ENCODE peak calls at places on chromosomes 4 and X, in five cellular contexts. L, B, G, Z and J are unnamed samples.

GRCh38 chrX:151704023-151704663 is 8.9 kb downstream of the PRRG3 start:
- DNase-seq in L (no peak), G (no peak), B (no peak), Z (no peak), J (no peak)

GRCh38 chrX:112731793-112732192 is 52.1 kb upstream of the LHFPL1 start:
- DNase-seq in L (peak), Z (no peak), G (no peak), B (no peak), J (no peak)

GRCh38 chr4:15428611-15429010 is 778 bp downstream of the C1QTNF7 start:
- DNase-seq in G (no peak), B (no peak), Z (no peak), L (no peak), J (no peak)

GRCh38 chr4:110639207-110640092 is 16.6 kb upstream of the PITX2 start:
- DNase-seq in B (no peak), Z (no peak), G (no peak), L (no peak), J (no peak)

GRCh38 chrX:109199726-109200125 is 282.2 kb downstream of the GUCY2F start:
- DNase-seq in Z (no peak), L (peak), B (no peak), G (no peak), J (no peak)

GRCh38 chr4:164301430-164301829 is 452.5 kb upstream of the SMIM31 start:
- DNase-seq in L (no peak), Z (no peak), B (no peak), G (no peak), J (no peak)

GRCh38 chrX:143669395-143669794 is 33.5 kb upstream of the SLITRK4 start:
- DNase-seq in B (no peak), Z (no peak), L (peak), G (no peak), J (no peak)

GRCh38 chr4:48910511-48910910 is 3.9 kb upstream of the OCIAD2 start:
- DNase-seq in B (no peak), G (no peak), L (no peak), Z (no peak), J (no peak)

GRCh38 chr4:101284546-101284945 is 62.8 kb downstream of the PPP3CA start:
- DNase-seq in L (peak), G (no peak), B (no peak), Z (no peak), J (no peak)

GRCh38 chr4:83387922-83388676 is 53.5 kb upstream of the HPSE start:
- DNase-seq in B (no peak), G (no peak), L (no peak), Z (no peak), J (no peak)

GRCh38 chr4:145775406-145775805 is 95.5 kb downstream of the C4orf51 start:
- DNase-seq in B (no peak), Z (no peak), G (no peak), L (no peak), J (no peak)

GRCh38 chr4:8439168-8439567 is 1.4 kb downstream of the ACOX3 start:
- DNase-seq in Z (no peak), L (peak), G (peak), B (no peak), J (no peak)

GRCh38 chr4:168421671-168422070 is 58.6 kb downstream of the DDX60L start:
- DNase-seq in B (no peak), G (no peak), L (peak), Z (no peak), J (no peak)

GRCh38 chrX:153921511-153922285 is 4.4 kb downstream of the ARHGAP4 start:
- DNase-seq in B (no peak), G (no peak), Z (no peak), L (no peak), J (no peak)

GRCh38 chr4:145066063-145066501 is 31.9 kb downstream of the ANAPC10 start:
- DNase-seq in L (no peak), B (no peak), G (peak), Z (no peak), J (no peak)

GRCh38 chr4:168433576-168433975 is 46.7 kb downstream of the DDX60L start:
- DNase-seq in Z (no peak), G (no peak), B (no peak), L (peak), J (no peak)

GRCh38 chrX:23937100-23937499 is 29.3 kb downstream of the CXorf58 start:
- DNase-seq in G (no peak), Z (no peak), B (no peak), L (no peak), J (no peak)

GRCh38 chrX:130110379-130111219 is at the start of gene ELF4:
- DNase-seq in Z (peak), G (no peak), L (peak), B (no peak), J (no peak)

GRCh38 chr4:181301735-181302380 is 941.3 kb upstream of the TENM3 start:
- DNase-seq in Z (peak), G (peak), L (peak), B (no peak), J (peak)

GRCh38 chrX:46796574-46797191 is 37.8 kb upstream of the SLC9A7 start:
- DNase-seq in B (peak), G (no peak), L (peak), Z (peak), J (peak)

GRCh38 chr4:64341711-64342110 is 67.5 kb downstream of the TECRL start:
- DNase-seq in L (no peak), G (no peak), Z (no peak), B (peak), J (no peak)

GRCh38 chr4:172818901-172819300 is 349.7 kb upstream of the GALNT7 start:
- DNase-seq in Z (no peak), L (no peak), G (no peak), B (no peak), J (no peak)

GRCh38 chr4:133588306-133588705 is 439.2 kb downstream of the PCDH10 start:
- DNase-seq in G (no peak), B (no peak), Z (no peak), L (no peak), J (no peak)

GRCh38 chrX:80181079-80181478 is 166.5 kb downstream of the TBX22 start:
- DNase-seq in G (no peak), L (no peak), B (no peak), Z (no peak), J (no peak)

GRCh38 chrX:139560221-139560620 is 29.7 kb downstream of the F9 start:
- DNase-seq in L (peak), B (no peak), Z (no peak), G (no peak), J (no peak)

GRCh38 chrX:19852014-19853005 is 35.1 kb downstream of the SH3KBP1 start:
- DNase-seq in L (peak), B (no peak), Z (no peak), G (no peak), J (no peak)

GRCh38 chr4:174284181-174284886 is 623 bp downstream of the CEP44 start:
- DNase-seq in G (no peak), B (no peak), Z (no peak), L (peak), J (no peak)

GRCh38 chr4:67624939-67625338 is 66.4 kb downstream of the STAP1 start:
- DNase-seq in L (no peak), G (peak), Z (no peak), B (no peak), J (no peak)

GRCh38 chrX:153685179-153685536 is 2.6 kb upstream of the SLC6A8 start:
- DNase-seq in G (no peak), B (no peak), L (no peak), Z (no peak), J (no peak)

GRCh38 chr4:107094332-107094731 is 58.2 kb upstream of the DKK2 start:
- DNase-seq in Z (no peak), L (peak), G (peak), B (no peak), J (no peak)

DNA sequence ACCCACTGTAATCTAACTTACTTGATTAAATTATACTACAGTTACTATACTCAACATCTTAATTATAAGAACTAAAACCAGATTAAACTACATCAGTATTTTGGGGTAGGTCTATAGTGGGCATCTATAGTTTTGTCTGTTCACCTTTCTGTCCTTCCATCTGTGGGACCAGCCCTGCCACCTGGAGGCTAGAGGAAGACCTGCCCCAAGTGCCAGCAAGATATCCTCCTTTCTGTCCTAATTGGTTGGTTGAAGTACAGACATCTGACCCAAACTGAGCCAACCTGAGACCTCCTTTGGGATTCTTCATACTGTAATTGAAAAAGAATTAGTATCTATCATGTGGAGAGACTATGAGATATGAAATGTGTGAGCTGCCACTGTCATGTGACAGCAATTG is 172.2 kb upstream of the TLL1 start:
- DNase-seq in B (no peak), G (no peak), Z (no peak), L (peak), J (no peak)
- TF ChIP-seq CTCF in B (no peak), G (peak), Z (no peak), L (peak), J (peak)

GRCh38 chr4:5018603-5019002 is 655 bp downstream of the CYTL1 start:
- DNase-seq in L (no peak), G (no peak), B (no peak), Z (no peak), J (no peak)

GRCh38 chr4:5019796-5020195 is 538 bp upstream of the CYTL1 start:
- DNase-seq in L (no peak), Z (no peak), B (no peak), G (no peak), J (no peak)

GRCh38 chr4:5020341-5020740 is 1.1 kb upstream of the CYTL1 start:
- DNase-seq in B (no peak), Z (no peak), G (no peak), L (no peak), J (no peak)

GRCh38 chr4:5019274-5019673 is at the start of gene CYTL1:
- DNase-seq in Z (peak), L (no peak), G (no peak), B (no peak), J (no peak)

GRCh38 chr4:5018096-5018495 is 1.2 kb downstream of the CYTL1 start:
- DNase-seq in Z (no peak), G (no peak), B (no peak), L (no peak), J (no peak)
- TF ChIP-seq CTCF in Z (no peak), G (no peak), B (no peak), L (no peak), J (no peak)

GRCh38 chr4:53709693-53710092 is 118.4 kb upstream of the LNX1 start:
- DNase-seq in G (no peak), Z (no peak), L (no peak), B (no peak), J (no peak)
- TF ChIP-seq CTCF in G (no peak), Z (no peak), L (peak), B (no peak), J (no peak)

GRCh38 chrX:27619975-27620374 is 29.8 kb downstream of the DCAF8L2 start:
- DNase-seq in Z (no peak), L (peak), B (no peak), G (no peak), J (no peak)
- TF ChIP-seq CTCF in Z (no peak), L (peak), B (peak), G (peak), J (peak)

GRCh38 chrX:96372313-96373046 is 312.2 kb upstream of the DIAPH2 start:
- DNase-seq in L (peak), Z (no peak), G (no peak), B (no peak), J (no peak)

DNA sequence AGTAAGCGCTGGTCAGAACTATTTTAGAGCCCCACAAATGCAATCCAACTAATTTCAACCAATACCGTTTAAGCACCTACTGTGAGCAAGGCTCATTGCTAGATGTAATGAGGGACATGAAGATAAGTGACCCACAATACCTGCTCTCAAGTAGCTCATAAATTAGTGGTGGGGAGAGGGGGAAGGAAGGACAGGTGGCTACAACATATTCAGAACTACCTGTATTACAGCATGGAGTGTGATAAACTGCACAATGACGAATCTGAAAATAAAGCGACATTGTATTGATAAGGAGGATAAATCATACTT is 311.6 kb upstream of the DIAPH2 start:
- DNase-seq in Z (no peak), L (no peak), G (no peak), B (no peak), J (no peak)
- TF ChIP-seq CTCF in Z (peak), L (no peak), G (no peak), B (no peak), J (no peak)

GRCh38 chr4:23878912-23879732 is 10.7 kb downstream of the PPARGC1A start:
- DNase-seq in B (no peak), Z (no peak), G (no peak), L (no peak), J (no peak)

GRCh38 chr4:23884261-23884660 is 5.6 kb downstream of the PPARGC1A start:
- DNase-seq in B (no peak), G (no peak), L (no peak), Z (no peak), J (no peak)

GRCh38 chr4:23882976-23883531 is 6.8 kb downstream of the PPARGC1A start:
- DNase-seq in B (no peak), Z (no peak), L (no peak), G (no peak), J (no peak)

GRCh38 chr4:23881052-23881501 is 8.8 kb downstream of the PPARGC1A start:
- DNase-seq in L (peak), B (no peak), G (no peak), Z (no peak), J (peak)

GRCh38 chr4:23881674-23882337 is 8.0 kb downstream of the PPARGC1A start:
- DNase-seq in L (no peak), Z (no peak), B (no peak), G (no peak), J (no peak)
- TF ChIP-seq CTCF in L (no peak), Z (no peak), B (peak), G (peak), J (peak)

GRCh38 chrX:49840679-49841078 is 11.6 kb downstream of the PAGE4 start:
- DNase-seq in Z (peak), B (peak), L (peak), G (peak), J (peak)
- TF ChIP-seq CTCF in Z (peak), B (peak), L (peak), G (peak), J (peak)

DNA sequence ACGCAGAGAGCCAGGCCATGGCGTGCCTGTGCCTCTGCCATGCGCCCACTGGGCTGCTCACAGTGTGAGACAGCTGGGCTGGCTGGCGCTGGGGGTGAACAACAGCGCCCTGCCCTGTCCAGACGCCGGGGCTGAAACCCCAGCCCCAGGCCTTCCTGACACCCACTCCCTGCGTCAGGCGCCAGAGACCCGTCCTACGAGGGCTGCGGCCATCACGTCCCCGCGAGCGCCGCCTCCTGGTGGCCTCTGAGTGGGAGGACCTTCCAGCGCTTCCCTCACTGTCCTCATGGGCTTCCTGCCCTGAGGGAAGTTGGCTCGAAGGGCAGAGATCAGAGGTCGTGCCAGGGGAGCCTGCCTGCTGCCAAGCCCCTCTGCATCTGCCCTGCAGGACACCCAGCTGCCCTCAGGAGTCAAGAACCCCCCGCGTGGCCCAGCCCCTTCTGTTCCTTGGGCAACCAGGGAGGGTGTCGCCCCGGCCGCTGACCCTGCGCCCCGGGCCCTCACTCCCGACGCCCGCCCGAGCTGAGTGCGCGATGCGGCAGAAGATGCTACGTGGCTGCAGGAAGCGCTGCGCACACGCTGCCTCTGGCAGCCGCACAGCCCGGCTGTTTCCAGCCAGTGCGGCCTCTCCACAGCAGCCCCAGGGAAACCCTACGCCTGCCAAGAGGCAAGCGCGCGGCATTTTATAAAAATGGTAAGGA is 16.2 kb downstream of the NELFA start:
- DNase-seq in G (no peak), L (peak), B (peak), Z (no peak), J (no peak)
- TF ChIP-seq CTCF in G (no peak), L (peak), B (peak), Z (no peak), J (no peak)

GRCh38 chr4:82266345-82266744 is 107.4 kb downstream of the HNRNPD start:
- DNase-seq in Z (no peak), B (no peak), G (no peak), L (no peak), J (no peak)

GRCh38 chr4:82268050-82268825 is 105.6 kb downstream of the HNRNPD start:
- DNase-seq in L (peak), Z (peak), G (peak), B (peak), J (peak)

GRCh38 chr4:82268826-82269193 is 105.0 kb downstream of the HNRNPD start:
- DNase-seq in L (no peak), B (no peak), G (no peak), Z (no peak), J (no peak)
- TF ChIP-seq CTCF in L (no peak), B (no peak), G (no peak), Z (no peak), J (no peak)

DNA sequence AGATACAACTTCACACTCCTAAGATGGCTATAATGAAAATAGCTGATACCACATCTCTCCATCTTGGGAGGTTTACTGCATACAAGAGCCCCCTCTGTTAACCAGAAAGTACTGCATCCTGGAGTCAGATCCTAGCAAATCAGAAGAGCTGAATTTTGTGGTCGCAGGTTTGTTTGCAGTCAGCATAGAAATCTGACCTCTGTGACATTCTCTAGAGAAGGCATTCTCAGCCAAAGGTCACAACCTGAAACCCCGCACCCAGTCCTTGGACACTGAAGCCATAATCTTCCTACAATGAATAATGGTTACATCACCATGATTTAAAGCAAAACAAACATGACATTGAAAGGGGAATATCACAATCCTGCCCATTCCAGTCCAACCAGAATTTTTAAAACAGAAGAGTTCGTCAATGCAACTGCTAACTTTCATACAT is 17.7 kb downstream of the HS6ST2 start:
- DNase-seq in L (no peak), G (no peak), Z (no peak), B (no peak), J (no peak)
- TF ChIP-seq CTCF in L (peak), G (peak), Z (no peak), B (no peak), J (no peak)